ENCODE peak calls at places on chromosomes 7 and 10, in five cellular contexts. One of them, this sample, is unnamed.

GRCh38 chr10:42850931-42851330 is 68.3 kb downstream of the BMS1 start:
- DNase-seq in heart right ventricle: no peak
- DNase-seq in fibroblast of lung: no peak
- DNase-seq in cardiac muscle cell: no peak
- DNase-seq in endothelial cell: no peak
- DNase-seq in this sample: no peak

GRCh38 chr10:114408112-114408967 is 4.0 kb upstream of the AFAP1L2 start:
- DNase-seq in heart right ventricle: no peak
- DNase-seq in fibroblast of lung: no peak
- DNase-seq in cardiac muscle cell: no peak
- DNase-seq in endothelial cell: no peak
- DNase-seq in this sample: no peak

GRCh38 chr7:2821161-2821841 is 22.8 kb downstream of the GNA12 start:
- DNase-seq in heart right ventricle: no peak
- DNase-seq in fibroblast of lung: peak
- DNase-seq in cardiac muscle cell: no peak
- DNase-seq in endothelial cell: no peak
- DNase-seq in this sample: peak

GRCh38 chr10:102347236-102347828 is 48.2 kb upstream of the NFKB2 start:
- DNase-seq in heart right ventricle: peak
- DNase-seq in fibroblast of lung: peak
- DNase-seq in cardiac muscle cell: peak
- DNase-seq in endothelial cell: peak
- DNase-seq in this sample: peak

GRCh38 chr7:32586291-32587221 is 91.3 kb downstream of the AVL9 start:
- DNase-seq in heart right ventricle: peak
- DNase-seq in fibroblast of lung: peak
- DNase-seq in cardiac muscle cell: no peak
- DNase-seq in endothelial cell: peak
- DNase-seq in this sample: no peak

GRCh38 chr7:42181566-42181965 is 55.4 kb downstream of the GLI3 start:
- DNase-seq in heart right ventricle: no peak
- DNase-seq in fibroblast of lung: no peak
- DNase-seq in cardiac muscle cell: no peak
- DNase-seq in endothelial cell: no peak
- DNase-seq in this sample: no peak

GRCh38 chr10:95208702-95209391 is 14.8 kb downstream of the ACSM6 start:
- DNase-seq in heart right ventricle: no peak
- DNase-seq in fibroblast of lung: peak
- DNase-seq in cardiac muscle cell: peak
- DNase-seq in endothelial cell: no peak
- DNase-seq in this sample: no peak

GRCh38 chr7:150377116-150377979 is 1.8 kb upstream of the ZNF775 start:
- DNase-seq in heart right ventricle: no peak
- DNase-seq in fibroblast of lung: no peak
- DNase-seq in cardiac muscle cell: no peak
- DNase-seq in endothelial cell: no peak
- DNase-seq in this sample: no peak

GRCh38 chr7:149562602-149563001 is 65.0 kb upstream of the ZNF746 start:
- DNase-seq in heart right ventricle: no peak
- DNase-seq in fibroblast of lung: peak
- DNase-seq in cardiac muscle cell: no peak
- DNase-seq in endothelial cell: no peak
- DNase-seq in this sample: no peak

GRCh38 chr7:42093361-42093905 is 143.6 kb downstream of the GLI3 start:
- DNase-seq in heart right ventricle: no peak
- DNase-seq in fibroblast of lung: no peak
- DNase-seq in cardiac muscle cell: no peak
- DNase-seq in endothelial cell: no peak
- DNase-seq in this sample: no peak

GRCh38 chr7:101410743-101411476 is 48.2 kb downstream of the COL26A1 start:
- DNase-seq in heart right ventricle: peak
- DNase-seq in fibroblast of lung: peak
- DNase-seq in cardiac muscle cell: peak
- DNase-seq in endothelial cell: peak
- DNase-seq in this sample: peak

GRCh38 chr10:81957976-81958375 is 83.0 kb downstream of the NRG3 start:
- DNase-seq in heart right ventricle: no peak
- DNase-seq in fibroblast of lung: no peak
- DNase-seq in cardiac muscle cell: no peak
- DNase-seq in endothelial cell: no peak
- DNase-seq in this sample: no peak

GRCh38 chr10:77024456-77024855 is 613.2 kb downstream of the KCNMA1 start:
- DNase-seq in heart right ventricle: no peak
- DNase-seq in fibroblast of lung: peak
- DNase-seq in cardiac muscle cell: no peak
- DNase-seq in endothelial cell: no peak
- DNase-seq in this sample: no peak

GRCh38 chr7:1663857-1664651 is 6.0 kb upstream of the ELFN1 start:
- DNase-seq in heart right ventricle: peak
- DNase-seq in fibroblast of lung: no peak
- DNase-seq in cardiac muscle cell: peak
- DNase-seq in endothelial cell: peak
- DNase-seq in this sample: peak
- TF ChIP-seq CTCF in heart right ventricle: no peak
- TF ChIP-seq CTCF in fibroblast of lung: no peak
- TF ChIP-seq CTCF in cardiac muscle cell: no peak
- TF ChIP-seq CTCF in endothelial cell: no peak
- TF ChIP-seq CTCF in this sample: peak

GRCh38 chr7:33686001-33686591 is 219.2 kb upstream of the BMPER start:
- DNase-seq in heart right ventricle: no peak
- DNase-seq in fibroblast of lung: no peak
- DNase-seq in cardiac muscle cell: no peak
- DNase-seq in endothelial cell: no peak
- DNase-seq in this sample: no peak
- TF ChIP-seq CTCF in heart right ventricle: no peak
- TF ChIP-seq CTCF in fibroblast of lung: no peak
- TF ChIP-seq CTCF in cardiac muscle cell: no peak
- TF ChIP-seq CTCF in endothelial cell: no peak
- TF ChIP-seq CTCF in this sample: no peak

DNA sequence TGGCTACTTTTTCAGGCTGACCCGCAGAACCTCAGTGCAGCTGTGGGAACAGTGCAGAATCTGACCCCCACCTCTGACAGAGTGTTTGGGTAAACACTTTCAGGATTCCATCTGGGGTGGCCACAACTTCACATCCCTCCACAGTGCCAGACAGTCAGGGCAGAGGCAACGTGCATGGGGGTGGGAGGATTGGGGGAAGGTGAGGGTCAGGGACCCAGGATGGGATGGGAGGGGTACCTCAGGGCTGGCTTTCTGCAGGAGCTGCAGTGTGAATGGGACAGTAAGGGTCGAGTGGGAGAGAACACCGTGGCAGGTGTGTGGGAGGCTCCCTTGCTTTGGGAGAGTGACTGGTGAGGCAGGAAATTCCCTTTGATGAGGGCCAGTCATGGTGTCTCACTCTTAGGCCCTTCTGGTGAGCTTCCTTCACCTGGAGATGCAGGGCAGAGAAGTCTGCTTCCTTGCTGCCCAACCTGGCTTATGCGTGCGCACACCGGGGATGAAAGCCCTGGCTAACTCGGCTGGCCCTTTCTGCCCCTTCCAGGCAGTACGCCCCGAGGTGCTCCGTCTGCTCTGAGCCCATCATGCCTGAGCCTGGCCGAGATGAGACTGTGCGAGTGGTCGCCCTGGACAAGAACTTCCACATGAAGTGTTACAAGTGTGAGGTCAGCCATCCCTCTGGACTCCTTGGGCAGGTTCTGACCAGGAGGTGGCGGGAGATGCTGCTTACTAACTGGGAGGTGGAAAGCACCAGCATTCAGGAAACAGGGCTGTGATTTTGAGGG is 8.4 kb downstream of the ZYX start:
- DNase-seq in heart right ventricle: no peak
- DNase-seq in fibroblast of lung: no peak
- DNase-seq in cardiac muscle cell: no peak
- DNase-seq in endothelial cell: no peak
- DNase-seq in this sample: no peak
- TF ChIP-seq CTCF in heart right ventricle: no peak
- TF ChIP-seq CTCF in fibroblast of lung: no peak
- TF ChIP-seq CTCF in cardiac muscle cell: no peak
- TF ChIP-seq CTCF in endothelial cell: no peak
- TF ChIP-seq CTCF in this sample: no peak

GRCh38 chr7:92609921-92610518 is 19.8 kb upstream of the FAM133B start:
- DNase-seq in heart right ventricle: no peak
- DNase-seq in fibroblast of lung: peak
- DNase-seq in cardiac muscle cell: no peak
- DNase-seq in endothelial cell: no peak
- DNase-seq in this sample: no peak
- TF ChIP-seq CTCF in heart right ventricle: peak
- TF ChIP-seq CTCF in fibroblast of lung: no peak
- TF ChIP-seq CTCF in cardiac muscle cell: peak
- TF ChIP-seq CTCF in endothelial cell: peak
- TF ChIP-seq CTCF in this sample: peak

DNA sequence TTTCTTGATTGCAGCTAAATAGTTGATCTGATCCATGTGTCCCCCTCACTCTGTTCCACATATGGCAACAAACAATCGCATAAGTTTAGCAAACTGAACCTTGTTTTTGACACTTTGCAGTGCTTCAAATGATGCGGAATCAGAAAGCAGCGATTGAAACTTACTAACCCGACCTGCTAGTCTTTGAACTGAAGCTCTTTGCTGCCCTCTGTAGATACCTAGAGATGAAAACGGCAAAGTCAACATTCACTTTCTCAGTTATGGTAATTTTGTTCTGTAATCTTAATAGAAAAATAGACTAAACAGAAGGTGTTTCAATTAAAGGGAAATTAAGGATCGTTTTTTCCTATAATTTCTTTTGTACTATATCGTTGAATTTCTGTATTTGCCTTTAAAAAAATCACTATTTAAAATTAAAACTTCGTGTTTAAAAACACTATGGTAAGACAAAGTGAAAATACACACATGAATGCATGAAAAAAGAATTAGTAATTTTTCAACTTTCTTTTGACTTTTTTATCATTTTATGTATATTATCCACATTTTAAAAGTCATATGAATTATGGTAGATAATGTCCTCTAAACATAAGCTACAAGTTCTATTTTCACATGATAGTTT is 276.5 kb downstream of the MAGI2 start:
- DNase-seq in heart right ventricle: peak
- DNase-seq in fibroblast of lung: peak
- DNase-seq in cardiac muscle cell: peak
- DNase-seq in endothelial cell: peak
- DNase-seq in this sample: no peak
- TF ChIP-seq CTCF in heart right ventricle: peak
- TF ChIP-seq CTCF in fibroblast of lung: peak
- TF ChIP-seq CTCF in cardiac muscle cell: peak
- TF ChIP-seq CTCF in endothelial cell: no peak
- TF ChIP-seq CTCF in this sample: peak

GRCh38 chr10:33129987-33130386 is 172.0 kb upstream of the ITGB1 start:
- DNase-seq in heart right ventricle: no peak
- DNase-seq in fibroblast of lung: peak
- DNase-seq in cardiac muscle cell: no peak
- DNase-seq in endothelial cell: no peak
- DNase-seq in this sample: no peak

GRCh38 chr10:33129181-33129928 is 171.3 kb upstream of the ITGB1 start:
- DNase-seq in heart right ventricle: peak
- DNase-seq in fibroblast of lung: peak
- DNase-seq in cardiac muscle cell: no peak
- DNase-seq in endothelial cell: no peak
- DNase-seq in this sample: no peak

GRCh38 chr10:33133557-33133956 is 175.5 kb upstream of the ITGB1 start:
- DNase-seq in heart right ventricle: no peak
- DNase-seq in fibroblast of lung: no peak
- DNase-seq in cardiac muscle cell: no peak
- DNase-seq in endothelial cell: no peak
- DNase-seq in this sample: no peak

GRCh38 chr10:33134011-33134751 is 176.2 kb upstream of the ITGB1 start:
- DNase-seq in heart right ventricle: no peak
- DNase-seq in fibroblast of lung: peak
- DNase-seq in cardiac muscle cell: no peak
- DNase-seq in endothelial cell: no peak
- DNase-seq in this sample: no peak

GRCh38 chr10:33132626-33133025 is 174.6 kb upstream of the ITGB1 start:
- DNase-seq in heart right ventricle: no peak
- DNase-seq in fibroblast of lung: no peak
- DNase-seq in cardiac muscle cell: no peak
- DNase-seq in endothelial cell: no peak
- DNase-seq in this sample: no peak
- TF ChIP-seq CTCF in heart right ventricle: no peak
- TF ChIP-seq CTCF in fibroblast of lung: no peak
- TF ChIP-seq CTCF in cardiac muscle cell: no peak
- TF ChIP-seq CTCF in endothelial cell: no peak
- TF ChIP-seq CTCF in this sample: no peak

DNA sequence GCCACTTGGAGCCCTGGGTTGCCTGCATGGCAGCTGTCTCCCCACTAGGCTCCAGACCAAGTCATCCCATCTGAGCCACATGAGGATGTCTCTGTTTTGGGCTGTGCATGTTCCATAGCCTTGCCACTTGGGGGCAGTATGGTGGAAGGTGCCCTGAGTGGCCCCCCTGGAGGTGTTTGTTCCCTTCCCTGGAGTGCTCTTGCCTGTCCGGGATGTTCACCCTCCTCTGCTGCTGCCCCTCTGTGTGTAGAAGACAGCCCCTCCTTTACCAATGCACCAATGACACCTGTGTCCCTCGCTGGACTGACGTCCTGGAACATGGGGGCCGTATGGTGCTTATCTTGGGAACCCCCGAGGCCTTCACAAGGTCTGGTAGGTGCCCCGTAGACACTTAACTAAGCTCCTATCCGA is 100.2 kb downstream of the ACTR3B start:
- DNase-seq in heart right ventricle: no peak
- DNase-seq in fibroblast of lung: no peak
- DNase-seq in cardiac muscle cell: no peak
- DNase-seq in endothelial cell: peak
- DNase-seq in this sample: no peak
- TF ChIP-seq CTCF in heart right ventricle: no peak
- TF ChIP-seq CTCF in fibroblast of lung: peak
- TF ChIP-seq CTCF in cardiac muscle cell: peak
- TF ChIP-seq CTCF in endothelial cell: peak
- TF ChIP-seq CTCF in this sample: peak

This sample was measured in GM13977.